ENCODE peak calls at places on chromosomes 7 and 10, in nine cellular contexts. L is activated CD4-positive, alpha-beta memory T cell treated with anti-CD3 and anti-CD28 coated beads for 36 hours; A is cardiac fibroblast; X is HCEC 1CT; H is T47D; U is HT1080; C is CD4-positive, CD25-positive, alpha-beta regulatory T cell; T is caudate nucleus; N is brain microvascular endothelial cell. V is an unnamed sample.

GRCh38 chr10:30387646-30388243 is 38.7 kb upstream of the MTPAP start:
- DNase-seq in X (peak), C (no peak), H (peak), U (peak), L (no peak), A (peak), T (no peak), N (no peak), V (no peak)

GRCh38 chr10:108374991-108375390 is 1210.5 kb upstream of the SORCS1 start:
- DNase-seq in X (no peak), A (no peak), U (no peak), T (no peak), H (no peak), C (no peak), L (no peak), N (no peak), V (no peak)

GRCh38 chr7:98240961-98241673 is 10.9 kb downstream of the TECPR1 start:
- DNase-seq in T (no peak), L (peak), H (peak), C (peak), N (peak), A (peak), U (peak), X (peak), V (no peak)

GRCh38 chr10:78764846-78765430 is 303.8 kb upstream of the ZMIZ1 start:
- DNase-seq in A (no peak), U (no peak), T (no peak), C (no peak), H (no peak), N (no peak), L (no peak), X (no peak), V (no peak)

GRCh38 chr7:121985476-121985875 is 112.5 kb downstream of the PTPRZ1 start:
- DNase-seq in N (no peak), A (no peak), C (no peak), X (no peak), H (no peak), U (no peak), T (no peak), L (no peak), V (no peak)

GRCh38 chr10:69730251-69731156 is 71.2 kb upstream of the COL13A1 start:
- DNase-seq in X (no peak), T (no peak), H (no peak), U (no peak), A (peak), L (no peak), N (no peak), C (no peak), V (no peak)

GRCh38 chr7:77467453-77467852 is 51.3 kb upstream of the GSAP start:
- DNase-seq in U (no peak), N (no peak), X (no peak), T (no peak), L (no peak), A (no peak), H (no peak), C (no peak), V (no peak)

GRCh38 chr7:143375298-143376034 is 5.7 kb upstream of the ZYX start:
- DNase-seq in L (peak), C (peak), A (peak), X (no peak), T (no peak), N (no peak), U (peak), H (no peak), V (no peak)

GRCh38 chr7:82805527-82805960 is 357.1 kb downstream of the PCLO start:
- DNase-seq in N (peak), U (peak), X (peak), C (no peak), H (no peak), A (peak), T (no peak), L (no peak), V (no peak)

GRCh38 chr10:118812393-118812740 is 57.6 kb upstream of the CACUL1 start:
- DNase-seq in T (peak), L (no peak), C (no peak), U (no peak), X (no peak), A (peak), H (no peak), N (no peak), V (no peak)

GRCh38 chr7:43905209-43905946 is 1.0 kb downstream of the URGCP start:
- DNase-seq in N (no peak), A (peak), C (no peak), X (peak), T (no peak), U (no peak), L (no peak), H (peak), V (no peak)

GRCh38 chr10:80444646-80445319 is 9.3 kb upstream of the TSPAN14 start:
- DNase-seq in U (peak), N (peak), T (no peak), C (peak), L (peak), X (peak), A (peak), H (peak), V (peak)

GRCh38 chr7:55538538-55538937 is 33.8 kb downstream of the VOPP1 start:
- DNase-seq in U (peak), L (no peak), A (peak), C (no peak), N (peak), T (no peak), X (peak), H (no peak), V (no peak)

GRCh38 chr7:50664937-50665336 is 99.7 kb upstream of the DDC start:
- DNase-seq in A (no peak), N (no peak), T (no peak), U (no peak), C (no peak), L (no peak), X (no peak), H (no peak), V (no peak)

GRCh38 chr7:73907554-73908122 is 46.7 kb downstream of the TMEM270 start:
- DNase-seq in T (no peak), H (no peak), L (no peak), A (no peak), X (no peak), N (no peak), U (no peak), C (no peak), V (no peak)

GRCh38 chr7:140275069-140275961 is 98.5 kb upstream of the KDM7A start:
- DNase-seq in T (no peak), L (no peak), N (no peak), C (no peak), A (no peak), H (no peak), X (no peak), U (no peak), V (no peak)

GRCh38 chr7:3007696-3008095 is 36.0 kb downstream of the CARD11 start:
- DNase-seq in H (no peak), A (no peak), T (no peak), U (no peak), X (no peak), N (no peak), C (no peak), L (no peak), V (no peak)

GRCh38 chr7:55065079-55065478 is 46.3 kb downstream of the EGFR start:
- DNase-seq in L (no peak), U (peak), T (no peak), A (peak), N (peak), X (peak), H (no peak), C (no peak), V (no peak)

GRCh38 chr10:132272061-132272766 is 35.5 kb downstream of the STK32C start:
- DNase-seq in A (peak), N (no peak), L (no peak), T (no peak), U (no peak), H (no peak), X (no peak), C (no peak), V (no peak)

GRCh38 chr10:29243061-29243460 is 45.8 kb upstream of the LYZL1 start:
- DNase-seq in X (no peak), H (no peak), N (no peak), U (no peak), T (no peak), L (no peak), A (no peak), C (no peak), V (no peak)

GRCh38 chr10:46289209-46289810 is 2.5 kb downstream of the ANTXRL start:
- DNase-seq in L (peak), A (no peak), U (no peak), T (no peak), N (no peak), X (no peak), C (no peak), H (no peak), V (no peak)

GRCh38 chr10:58436071-58436470 is 50.9 kb downstream of the TFAM start:
- DNase-seq in L (no peak), A (peak), H (no peak), T (no peak), N (peak), X (peak), C (no peak), U (peak), V (no peak)

GRCh38 chr10:90800232-90800796 is 57.5 kb downstream of the HTR7 start:
- DNase-seq in L (no peak), X (no peak), H (no peak), N (no peak), T (no peak), C (no peak), A (no peak), U (no peak), V (no peak)

GRCh38 chr7:119090851-119091250 is 866.3 kb downstream of the ANKRD7 start:
- DNase-seq in X (no peak), N (no peak), H (no peak), C (no peak), A (peak), T (no peak), L (no peak), U (peak), V (no peak)

GRCh38 chr10:79948976-79949722 is at the start of gene SFTPD:
- DNase-seq in U (no peak), H (no peak), T (no peak), X (no peak), N (no peak), A (peak), C (no peak), L (no peak), V (no peak)

GRCh38 chr10:103429647-103430046 is 22.5 kb downstream of the CALHM2 start:
- DNase-seq in L (peak), U (no peak), X (no peak), T (no peak), N (no peak), C (no peak), A (no peak), H (no peak), V (no peak)

GRCh38 chr10:114073787-114074186 is 30.1 kb downstream of the ADRB1 start:
- DNase-seq in N (no peak), H (no peak), L (peak), A (no peak), C (peak), U (no peak), T (no peak), X (no peak), V (no peak)

GRCh38 chr7:1492221-1492620 is 12.0 kb downstream of the INTS1 start:
- DNase-seq in L (no peak), A (no peak), T (no peak), N (no peak), C (no peak), U (no peak), H (no peak), X (no peak), V (no peak)

GRCh38 chr10:68871105-68871711 is 29.9 kb upstream of the DDX50 start:
- DNase-seq in C (no peak), X (no peak), A (peak), N (peak), L (peak), U (peak), T (no peak), H (no peak), V (no peak)

GRCh38 chr10:104688251-104688650 is 47.2 kb downstream of the SORCS3 start:
- DNase-seq in N (no peak), A (no peak), H (no peak), L (no peak), U (peak), C (no peak), X (no peak), T (peak), V (no peak)

GRCh38 chr7:26115628-26116027 is 36.4 kb upstream of the NFE2L3 start:
- DNase-seq in H (no peak), U (no peak), T (no peak), A (no peak), L (no peak), N (no peak), X (no peak), C (no peak), V (no peak)

GRCh38 chr10:87547734-87548311 is 43.1 kb downstream of the MINPP1 start:
- DNase-seq in T (no peak), C (no peak), L (no peak), H (no peak), X (peak), U (peak), A (peak), N (peak), V (no peak)

GRCh38 chr10:54769051-54769450 is 32.0 kb downstream of the PCDH15 start:
- DNase-seq in T (no peak), N (no peak), L (no peak), H (no peak), A (no peak), X (no peak), C (no peak), U (no peak), V (no peak)

GRCh38 chr7:135441791-135442190 is 68.1 kb downstream of the CNOT4 start:
- DNase-seq in T (no peak), L (no peak), H (no peak), X (peak), C (no peak), N (peak), A (peak), U (peak), V (no peak)

GRCh38 chr10:11918384-11918783 is 95.2 kb downstream of the PROSER2 start:
- DNase-seq in X (no peak), C (no peak), L (no peak), N (no peak), H (no peak), T (no peak), U (no peak), A (no peak), V (no peak)

V was measured in stimulated activated CD4-positive, alpha-beta T cell treated with anti-CD3 and anti-CD28 coated beads, Interleukin-15, amount 100 ng/mL, for 1 hour.